ENCODE peak calls at places on chromosomes 4 and X, in six cellular contexts. F, I, E, L, Z and T are unnamed samples.

GRCh38 chr4:67875011-67875410 is 8.8 kb downstream of the TMPRSS11D start:
- DNase-seq in I (no peak), L (no peak), F (no peak), Z (no peak), E (peak; percentile 20), T (no peak)

GRCh38 chrX:131729295-131729694 is 185.4 kb downstream of the OR13H1 start:
- DNase-seq in Z (peak; percentile 84), F (peak; percentile 88), I (no peak), L (no peak), E (no peak), T (peak; percentile 91)

GRCh38 chr4:158810487-158811215 is 41.8 kb downstream of the FNIP2 start:
- DNase-seq in F (peak; percentile 98), E (peak; percentile 96), Z (peak; percentile 36), L (no peak), I (peak; percentile 61), T (peak; percentile 96)

GRCh38 chrX:39736219-39737211 is 361.2 kb downstream of the BCOR start:
- DNase-seq in Z (peak; percentile 73), L (no peak), E (peak; percentile 93), F (peak; percentile 75), I (peak; percentile 84), T (peak; percentile 59)

GRCh38 chrX:75784689-75785491 is at the start of gene MAGEE2:
- DNase-seq in Z (no peak), L (no peak), E (no peak), F (no peak), I (no peak), T (no peak)

GRCh38 chrX:136457303-136457917 is 30.3 kb upstream of the BRS3 start:
- DNase-seq in L (no peak), F (no peak), Z (no peak), E (no peak), I (no peak), T (no peak)

GRCh38 chrX:106178826-106179225 is 10.7 kb downstream of the PWWP3B start:
- DNase-seq in I (no peak), F (no peak), Z (no peak), L (no peak), E (peak; percentile 67), T (peak; percentile 24)

GRCh38 chr4:1329408-1330371 is 17.3 kb upstream of the UVSSA start:
- DNase-seq in Z (no peak), I (no peak), L (peak; percentile 56), E (no peak), F (no peak), T (no peak)

GRCh38 chr4:155787113-155787710 is 28.4 kb downstream of the GUCY1B1 start:
- DNase-seq in E (peak; percentile 78), L (no peak), I (no peak), F (peak; percentile 70), Z (no peak), T (peak; percentile 72)

GRCh38 chr4:2875556-2875955 is 31.9 kb downstream of the ADD1 start:
- DNase-seq in F (no peak), E (no peak), I (no peak), Z (no peak), L (no peak), T (no peak)

GRCh38 chr4:165199722-165200121 is 7.6 kb upstream of the KLHL2 start:
- DNase-seq in F (no peak), I (no peak), L (no peak), E (no peak), Z (no peak), T (no peak)

GRCh38 chr4:164379694-164380093 is 374.2 kb upstream of the SMIM31 start:
- DNase-seq in Z (no peak), E (no peak), F (no peak), L (no peak), I (no peak), T (no peak)

GRCh38 chr4:187010052-187010451 is 286.4 kb upstream of the FAT1 start:
- DNase-seq in L (no peak), Z (no peak), I (no peak), E (peak; percentile 13), F (peak; percentile 47), T (no peak)

GRCh38 chrX:103531002-103531401 is 11.7 kb upstream of the RAB40A start:
- DNase-seq in E (peak; percentile 76), I (no peak), F (peak; percentile 92), Z (no peak), L (no peak), T (peak; percentile 60)

GRCh38 chr4:22094217-22094616 is 145.6 kb upstream of the KCNIP4 start:
- DNase-seq in L (no peak), Z (no peak), F (no peak), E (no peak), I (no peak), T (no peak)

GRCh38 chrX:53086464-53086863 is 4.3 kb downstream of the TSPYL2 start:
- DNase-seq in L (no peak), E (peak; percentile 47), I (peak; percentile 43), F (no peak), Z (peak; percentile 90), T (no peak)

GRCh38 chr4:130257271-130257670 is 1161.3 kb downstream of the C4orf33 start:
- DNase-seq in F (peak; percentile 22), L (no peak), Z (no peak), E (peak; percentile 75), I (no peak), T (peak; percentile 0)

GRCh38 chr4:113820164-113820563 is 58.6 kb upstream of the CAMK2D start:
- DNase-seq in L (no peak), I (no peak), E (no peak), F (peak; percentile 31), Z (no peak), T (no peak)

GRCh38 chr4:175953960-175954521 is 111.6 kb upstream of the WDR17 start:
- DNase-seq in L (no peak), F (no peak), E (no peak), Z (no peak), I (no peak), T (no peak)

GRCh38 chr4:80197601-80198444 is 520 bp downstream of the PRDM8 start:
- DNase-seq in Z (no peak), E (peak; percentile 10), L (no peak), F (no peak), I (no peak), T (no peak)

GRCh38 chrX:63658920-63659319 is 126.1 kb downstream of the ARHGEF9 start:
- DNase-seq in E (peak; percentile 24), Z (no peak), L (no peak), F (no peak), I (peak; percentile 15), T (no peak)

GRCh38 chrX:153665726-153666306 is 7.8 kb downstream of the PNCK start:
- DNase-seq in E (no peak), I (no peak), L (no peak), F (no peak), Z (no peak), T (no peak)

GRCh38 chr4:8906668-8906970 is 35.0 kb upstream of the HMX1 start:
- DNase-seq in E (no peak), I (no peak), F (no peak), L (no peak), Z (no peak), T (no peak)

GRCh38 chr4:42478941-42479340 is 81.7 kb downstream of the SHISA3 start:
- DNase-seq in Z (no peak), L (no peak), E (no peak), I (no peak), F (no peak), T (no peak)

GRCh38 chr4:184792950-184793555 is 32.7 kb downstream of the ACSL1 start:
- DNase-seq in Z (no peak), I (no peak), E (peak; percentile 94), L (no peak), F (peak; percentile 96), T (peak; percentile 97)

GRCh38 chrX:135713795-135714194 is 356 bp downstream of the CT45A1 start:
- DNase-seq in L (no peak), Z (no peak), F (no peak), E (no peak), I (no peak), T (no peak)

GRCh38 chr4:38987491-38987890 is 44.7 kb downstream of the TMEM156 start:
- DNase-seq in I (no peak), F (no peak), E (no peak), Z (no peak), L (no peak), T (no peak)

GRCh38 chr4:26701786-26702227 is 117.9 kb downstream of the TBC1D19 start:
- DNase-seq in Z (no peak), L (no peak), I (no peak), E (no peak), F (peak; percentile 70), T (peak; percentile 26)

GRCh38 chr4:10529891-10530786 is 72.9 kb upstream of the ZNF518B start:
- DNase-seq in E (peak; percentile 91), L (no peak), Z (no peak), F (no peak), I (no peak), T (no peak)
- H3K4me3 ChIP-seq in E (peak overlapping the region; percentile 8), L (no peak overlapping the region), Z (no peak overlapping the region), F (no peak overlapping the region), I (no peak overlapping the region), T (no peak overlapping the region)

GRCh38 chr4:25405453-25405852 is 28.4 kb downstream of the ANAPC4 start:
- DNase-seq in E (no peak), I (no peak), L (no peak), F (no peak), Z (no peak), T (no peak)
- H3K4me3 ChIP-seq in E (no peak overlapping the region), I (no peak overlapping the region), L (no peak overlapping the region), F (no peak overlapping the region), Z (no peak overlapping the region), T (no peak overlapping the region)

GRCh38 chr4:4518747-4519146 is 23.1 kb downstream of the STX18 start:
- DNase-seq in L (no peak), I (no peak), Z (no peak), F (no peak), E (no peak), T (no peak)

GRCh38 chr4:4521069-4521468 is 20.8 kb downstream of the STX18 start:
- DNase-seq in Z (no peak), F (no peak), I (no peak), E (no peak), L (no peak), T (no peak)

GRCh38 chr4:4524364-4524763 is 17.5 kb downstream of the STX18 start:
- DNase-seq in E (no peak), Z (no peak), I (no peak), L (peak; percentile 40), F (peak; percentile 11), T (no peak)

GRCh38 chr4:4519296-4519898 is 22.5 kb downstream of the STX18 start:
- DNase-seq in L (no peak), I (no peak), Z (no peak), E (peak; percentile 35), F (peak; percentile 33), T (no peak)

GRCh38 chr4:4521767-4522166 is 20.1 kb downstream of the STX18 start:
- DNase-seq in E (no peak), L (no peak), Z (no peak), F (no peak), I (no peak), T (no peak)
- H3K4me3 ChIP-seq in E (no peak overlapping the region), L (no peak overlapping the region), Z (no peak overlapping the region), F (no peak overlapping the region), I (no peak overlapping the region), T (no peak overlapping the region)

DNA sequence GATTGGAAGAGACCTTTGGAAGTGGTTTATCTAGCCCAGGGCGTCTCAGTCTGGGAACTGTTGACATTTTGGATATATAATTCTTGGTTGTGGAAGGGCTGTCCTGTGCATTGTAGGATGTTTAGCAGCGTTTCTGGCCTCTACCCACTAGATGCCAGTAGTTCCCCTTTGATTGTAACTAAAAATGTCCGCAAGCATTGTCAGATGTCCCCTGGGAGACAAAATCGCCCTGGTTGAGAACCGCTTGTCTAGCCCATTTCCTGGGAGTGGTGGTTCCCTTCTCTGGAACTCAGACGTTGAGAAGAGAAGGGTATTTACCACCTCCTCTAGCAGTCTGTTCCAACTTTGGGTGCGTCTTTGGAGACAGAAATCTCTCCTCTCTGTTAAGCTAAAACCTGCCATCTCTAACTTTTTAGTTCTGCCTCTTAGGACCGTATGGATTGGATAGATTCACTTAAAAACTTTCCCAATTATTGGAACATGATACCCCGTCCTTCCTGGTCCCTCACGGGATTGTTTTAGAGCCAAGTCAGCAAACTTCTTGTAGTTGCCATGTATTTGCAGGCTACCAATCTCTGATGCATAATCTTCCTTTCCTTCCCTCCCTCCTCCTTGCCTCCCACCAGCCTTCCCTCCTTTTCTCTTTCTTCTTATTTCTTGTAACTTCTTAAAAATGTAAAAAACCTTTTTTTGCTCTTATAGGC is 13.9 kb downstream of the TMEM165 start:
- DNase-seq in Z (no peak), I (peak; percentile 38), E (peak; percentile 70), L (no peak), F (peak; percentile 13), T (peak; percentile 68)
- H3K4me3 ChIP-seq in Z (no peak overlapping the region), I (no peak overlapping the region), E (no peak overlapping the region), L (no peak overlapping the region), F (no peak overlapping the region), T (peak overlapping the region; percentile 6)